ENCODE peak calls at places on chromosomes 4 and X, in nine cellular contexts. H is naive B cell, K is T-helper 2 cell, P is PC-3, A is heart left ventricle, B is hippocampal formation, Z is CMK, G is NCI-H1436, L is left lobe of liver. F is an unnamed sample.

GRCh38 chr4:122045533-122045932 is 93.7 kb upstream of the TRPC3 start:
- DNase-seq in H (no peak), K (no peak), P (peak; percentile 97), A (no peak), B (no peak), Z (peak; percentile 11), G (no peak), L (no peak), F (peak; percentile 67)

GRCh38 chr4:6709230-6710114 is at the start of gene MRFAP1L1:
- DNase-seq in H (peak; percentile 98), K (peak; percentile 94), P (peak; percentile 93), A (peak; percentile 98), B (peak; percentile 93), Z (peak; percentile 98), G (peak; percentile 87), L (peak; percentile 96), F (peak; percentile 84)

GRCh38 chr4:136056748-136057147 is 1475.5 kb downstream of the PCDH18 start:
- DNase-seq in H (no peak), K (no peak), P (no peak), A (no peak), B (no peak), Z (no peak), G (no peak), L (no peak), F (no peak)

GRCh38 chr4:4868506-4869379 is 9.3 kb downstream of the MSX1 start:
- DNase-seq in H (no peak), K (no peak), P (no peak), A (no peak), B (no peak), Z (no peak), G (no peak), L (no peak), F (no peak)

GRCh38 chrX:104641176-104641575 is 75.2 kb downstream of the IL1RAPL2 start:
- DNase-seq in H (no peak), K (no peak), P (peak; percentile 9), A (no peak), B (no peak), Z (no peak), G (no peak), L (no peak), F (no peak)

GRCh38 chr4:1207603-1208265 is 35.4 kb upstream of the SPON2 start:
- DNase-seq in H (no peak), K (no peak), P (peak; percentile 3), A (peak; percentile 57), B (peak; percentile 55), Z (no peak), G (no peak), L (peak; percentile 62), F (no peak)

GRCh38 chrX:9785944-9786741 is at the start of gene SHROOM2:
- DNase-seq in H (no peak), K (no peak), P (peak; percentile 23), A (no peak), B (no peak), Z (no peak), G (no peak), L (peak; percentile 48), F (no peak)

GRCh38 chr4:56183344-56183959 is 203.8 kb downstream of the AASDH start:
- DNase-seq in H (no peak), K (no peak), P (no peak), A (no peak), B (no peak), Z (no peak), G (no peak), L (no peak), F (no peak)

GRCh38 chrX:45553417-45553816 is 352.7 kb upstream of the DIPK2B start:
- DNase-seq in H (no peak), K (no peak), P (no peak), A (no peak), B (no peak), Z (no peak), G (no peak), L (no peak), F (no peak)

GRCh38 chr4:158122501-158122900 is 50.3 kb downstream of the GASK1B start:
- DNase-seq in H (no peak), K (no peak), P (no peak), A (no peak), B (no peak), Z (no peak), G (no peak), L (no peak), F (no peak)

GRCh38 chr4:48129307-48130014 is 4.6 kb downstream of the TXK start:
- DNase-seq in H (no peak), K (no peak), P (peak; percentile 3), A (no peak), B (no peak), Z (no peak), G (no peak), L (no peak), F (no peak)

GRCh38 chr4:110287130-110287529 is 88.7 kb upstream of the ELOVL6 start:
- DNase-seq in H (no peak), K (no peak), P (peak; percentile 84), A (no peak), B (no peak), Z (no peak), G (no peak), L (no peak), F (peak; percentile 17)

GRCh38 chrX:47030339-47030738 is 47.9 kb upstream of the RGN start:
- DNase-seq in H (peak; percentile 34), K (no peak), P (peak; percentile 89), A (peak; percentile 5), B (peak; percentile 0), Z (peak; percentile 18), G (peak; percentile 44), L (no peak), F (peak; percentile 19)

GRCh38 chrX:151538190-151539122 is 25.0 kb upstream of the PASD1 start:
- DNase-seq in H (no peak), K (no peak), P (no peak), A (no peak), B (no peak), Z (no peak), G (no peak), L (no peak), F (no peak)

GRCh38 chr4:122309988-122310626 is 68.7 kb upstream of the ADAD1 start:
- DNase-seq in H (no peak), K (no peak), P (peak; percentile 31), A (no peak), B (no peak), Z (no peak), G (no peak), L (no peak), F (no peak)

GRCh38 chrX:44667771-44668170 is 125.1 kb upstream of the FUNDC1 start:
- DNase-seq in H (no peak), K (no peak), P (no peak), A (no peak), B (no peak), Z (no peak), G (no peak), L (no peak), F (no peak)

GRCh38 chrX:46325312-46325877 is 219.8 kb downstream of the ZNF674 start:
- DNase-seq in H (no peak), K (peak; percentile 49), P (peak; percentile 96), A (no peak), B (no peak), Z (no peak), G (no peak), L (no peak), F (peak; percentile 17)

GRCh38 chr4:112853662-112854256 is 195.7 kb upstream of the ANK2 start:
- DNase-seq in H (no peak), K (no peak), P (peak; percentile 8), A (no peak), B (no peak), Z (no peak), G (no peak), L (no peak), F (no peak)

GRCh38 chr4:109708435-109708834 is 5.2 kb upstream of the CASP6 start:
- DNase-seq in H (no peak), K (no peak), P (no peak), A (no peak), B (no peak), Z (no peak), G (no peak), L (no peak), F (no peak)